ENCODE peak calls at places on chromosomes 6 and 20, in ten cellular contexts. W is thyroid gland; N is NCI-H2171 treated with DMSO at 0.1 percent for 48 hours; I is activated T-cell treated with anti-CD3 and anti-CD28 coated beads, Interleukin-2, amount 50 U/mL, for 24 hours; X is NCI-H2029 treated with DMSO at 0.1 percent for 48 hours; B is NCI-H524; F is stimulated activated CD4-positive, alpha-beta T cell treated with anti-CD3 and anti-CD28 coated beads, Interleukin-2, amount 100 ng/mL, for 48 hours; H is B cell; L is coronary artery; Q is substantia nigra. R is an unnamed sample.

GRCh38 chr6:28729501-28730402 is 194.0 kb downstream of the TRIM27 start:
- DNase-seq in W (no peak), X (no peak), F (no peak), L (no peak), I (no peak), N (no peak), H (no peak), B (no peak), Q (no peak), R (no peak)

GRCh38 chr20:48052492-48052870 is 267.2 kb upstream of the SULF2 start:
- DNase-seq in W (no peak), X (no peak), F (no peak), B (no peak), N (no peak), L (no peak), I (no peak), Q (no peak), H (no peak), R (no peak)

GRCh38 chr6:144415014-144415413 is 129.9 kb downstream of the UTRN start:
- DNase-seq in L (no peak), N (no peak), H (no peak), X (peak), Q (no peak), I (no peak), F (no peak), W (no peak), B (no peak), R (no peak)

GRCh38 chr20:10672579-10673127 is 1.1 kb downstream of the JAG1 start:
- DNase-seq in I (peak), N (peak), H (no peak), F (peak), Q (no peak), X (peak), L (no peak), B (peak), W (peak), R (no peak)

GRCh38 chr6:144008501-144009245 is 614 bp upstream of the PLAGL1 start:
- DNase-seq in H (no peak), I (no peak), F (no peak), W (peak), N (peak), B (peak), X (no peak), L (no peak), Q (no peak), R (no peak)

GRCh38 chr20:35661013-35661412 is 3.7 kb downstream of the CPNE1 start:
- DNase-seq in H (no peak), F (no peak), I (no peak), W (no peak), L (no peak), B (no peak), Q (no peak), N (no peak), X (no peak), R (no peak)

GRCh38 chr20:14497004-14497403 is 159.6 kb upstream of the FLRT3 start:
- DNase-seq in Q (no peak), B (no peak), W (no peak), H (no peak), X (no peak), F (no peak), I (no peak), N (peak), L (no peak), R (no peak)

GRCh38 chr20:2691127-2691526 is 1.5 kb upstream of the EBF4 start:
- DNase-seq in N (no peak), F (no peak), L (no peak), X (no peak), Q (no peak), I (no peak), H (no peak), W (peak), B (no peak), R (no peak)

GRCh38 chr6:43728586-43728985 is 41.0 kb upstream of the MRPS18A start:
- DNase-seq in N (no peak), W (no peak), Q (no peak), B (no peak), F (no peak), I (peak), L (no peak), H (no peak), X (no peak), R (no peak)

GRCh38 chr20:59984551-59984950 is 26.3 kb downstream of the CDH26 start:
- DNase-seq in X (no peak), I (no peak), L (no peak), W (no peak), N (no peak), B (no peak), H (no peak), Q (no peak), F (no peak), R (no peak)

GRCh38 chr20:17610566-17611289 is 40.9 kb downstream of the DSTN start:
- DNase-seq in L (peak), I (peak), B (no peak), H (no peak), N (no peak), F (peak), Q (no peak), X (no peak), W (peak), R (peak)

GRCh38 chr20:50844430-50845100 is 49.7 kb downstream of the BCAS4 start:
- DNase-seq in H (no peak), N (no peak), I (peak), B (no peak), W (peak), L (no peak), X (no peak), Q (no peak), F (peak), R (peak)

GRCh38 chr20:32663704-32664351 is 9.9 kb downstream of the C20orf203 start:
- DNase-seq in B (no peak), H (no peak), W (peak), F (no peak), X (no peak), I (no peak), L (no peak), Q (no peak), N (no peak), R (no peak)

GRCh38 chr6:134028438-134028837 is 24.0 kb downstream of the SLC2A12 start:
- DNase-seq in N (no peak), H (no peak), Q (no peak), F (no peak), L (no peak), I (no peak), X (no peak), W (no peak), B (no peak), R (no peak)

GRCh38 chr6:33298773-33299236 is at the start of gene RGL2:
- DNase-seq in Q (peak), L (peak), W (peak), X (peak), I (no peak), B (peak), H (peak), N (peak), F (no peak), R (peak)

GRCh38 chr6:23654745-23655144 is 471.3 kb upstream of the NRSN1 start:
- DNase-seq in H (no peak), F (no peak), Q (no peak), N (no peak), X (no peak), I (no peak), W (no peak), L (no peak), B (no peak), R (no peak)

GRCh38 chr6:78231002-78231401 is 578.2 kb downstream of the MEI4 start:
- DNase-seq in N (no peak), H (no peak), X (no peak), W (no peak), F (no peak), I (no peak), Q (no peak), B (no peak), L (no peak), R (no peak)

GRCh38 chr20:16262594-16262993 is 310.7 kb downstream of the KIF16B start:
- DNase-seq in B (no peak), X (no peak), I (no peak), L (no peak), H (no peak), Q (no peak), W (peak), N (no peak), F (no peak), R (no peak)

GRCh38 chr6:24910850-24911712 is 24.7 kb downstream of the RIPOR2 start:
- DNase-seq in X (no peak), H (peak), F (peak), B (peak), I (no peak), L (no peak), W (peak), Q (no peak), N (peak), R (peak)

GRCh38 chr6:167402195-167402686 is 77.4 kb downstream of the TTLL2 start:
- DNase-seq in F (no peak), H (no peak), N (no peak), B (no peak), Q (no peak), L (peak), I (no peak), W (no peak), X (no peak), R (no peak)

GRCh38 chr6:162543221-162543620 is 184.3 kb downstream of the PRKN start:
- DNase-seq in I (no peak), H (no peak), X (no peak), L (no peak), N (no peak), W (no peak), B (no peak), Q (no peak), F (no peak), R (no peak)

GRCh38 chr6:149334201-149334600 is 16.7 kb downstream of the TAB2 start:
- DNase-seq in W (no peak), F (no peak), B (no peak), X (no peak), L (no peak), I (no peak), H (no peak), N (no peak), Q (no peak), R (no peak)

GRCh38 chr6:145148392-145149175 is 586.7 kb downstream of the EPM2A start:
- DNase-seq in W (no peak), I (no peak), L (no peak), H (no peak), Q (no peak), B (no peak), F (no peak), N (no peak), X (no peak), R (no peak)

GRCh38 chr6:68716605-68717004 is 81.5 kb downstream of the ADGRB3 start:
- DNase-seq in I (no peak), N (no peak), F (no peak), L (no peak), H (no peak), Q (no peak), B (no peak), X (no peak), W (no peak), R (no peak)

GRCh38 chr6:32413427-32414047 is 6.6 kb upstream of the BTNL2 start:
- DNase-seq in B (peak), F (peak), H (peak), Q (no peak), N (peak), X (peak), I (peak), L (peak), W (peak), R (peak)